ENCODE peak calls at places on chromosomes 13 and 19, in eight cellular contexts. P, Y, F, H, C, Q, R and M are unnamed samples.
A peak's percentile ranks its signal among the peaks of the same experiment; 100 is the strongest.

GRCh38 chr19:32343550-32344262 is 1.7 kb upstream of the ZNF507 start:
- DNase-seq in P (no peak), Y (no peak), C (no peak), H (no peak), F (no peak), R (no peak), Q (no peak), M (no peak)

GRCh38 chr19:8615813-8616596 is 5.5 kb upstream of the ADAMTS10 start:
- DNase-seq in R (peak; percentile 61), H (peak; percentile 59), C (peak; percentile 77), Q (peak; percentile 40), P (peak; percentile 51), Y (no peak), F (peak; percentile 56), M (no peak)

GRCh38 chr19:21824679-21825078 is 11.3 kb downstream of the ZNF43 start:
- DNase-seq in Q (no peak), C (no peak), F (no peak), R (no peak), H (no peak), P (no peak), Y (no peak), M (no peak)

GRCh38 chr19:55259540-55260210 is 858 bp upstream of the PPP6R1 start:
- DNase-seq in Y (no peak), R (peak; percentile 47), F (peak; percentile 34), P (no peak), H (no peak), C (peak; percentile 17), Q (no peak), M (no peak)

GRCh38 chr13:112689498-112690241 is at the start of gene ATP11A:
- DNase-seq in H (peak; percentile 70), C (peak; percentile 87), R (peak; percentile 96), Q (peak; percentile 78), P (peak; percentile 62), F (peak; percentile 94), Y (peak; percentile 69), M (peak; percentile 48)

GRCh38 chr19:18292460-18292809 is 11.0 kb upstream of the JUND start:
- DNase-seq in F (no peak), Y (no peak), H (no peak), R (no peak), C (peak; percentile 52), P (no peak), Q (no peak), M (no peak)

GRCh38 chr13:96238861-96239260 is 149.0 kb downstream of the HS6ST3 start:
- DNase-seq in P (no peak), Q (no peak), F (no peak), H (no peak), R (no peak), C (no peak), Y (no peak), M (no peak)

GRCh38 chr19:13964776-13965175 is 12.5 kb downstream of the DCAF15 start:
- DNase-seq in F (no peak), R (no peak), H (no peak), Y (no peak), Q (no peak), P (no peak), C (no peak), M (no peak)

GRCh38 chr13:44141213-44141724 is 232.4 kb upstream of the SERP2 start:
- DNase-seq in Q (no peak), F (no peak), C (peak; percentile 10), H (no peak), R (no peak), Y (no peak), P (no peak), M (no peak)

GRCh38 chr19:2739602-2740313 is at the start of gene SLC39A3:
- DNase-seq in F (peak; percentile 100), R (peak; percentile 98), P (peak; percentile 99), Y (peak; percentile 96), Q (peak; percentile 99), C (peak; percentile 100), H (peak; percentile 99), M (peak; percentile 98)

GRCh38 chr19:8451885-8452284 is 7.1 kb downstream of the HNRNPM start:
- DNase-seq in C (no peak), P (no peak), Q (no peak), H (no peak), Y (no peak), F (no peak), R (no peak), M (no peak)

GRCh38 chr19:29596885-29597525 is 9.1 kb upstream of the POP4 start:
- DNase-seq in Q (no peak), F (no peak), H (no peak), R (no peak), P (no peak), C (no peak), Y (no peak), M (no peak)

GRCh38 chr13:35144496-35144895 is 202.4 kb downstream of the NBEA start:
- DNase-seq in F (no peak), R (no peak), Y (no peak), H (no peak), P (no peak), C (no peak), Q (no peak), M (no peak)

GRCh38 chr19:31553112-31553843 is 204.0 kb upstream of the TSHZ3 start:
- DNase-seq in C (no peak), H (no peak), F (no peak), Y (no peak), P (no peak), R (no peak), Q (no peak), M (no peak)

GRCh38 chr13:85386424-85386823 is 412.8 kb downstream of the SLITRK6 start:
- DNase-seq in C (no peak), P (no peak), F (no peak), R (no peak), Y (no peak), H (no peak), Q (no peak), M (no peak)

GRCh38 chr19:56314018-56314583 is 538 bp downstream of the ZSCAN5A start:
- DNase-seq in Q (no peak), Y (no peak), F (no peak), P (no peak), H (no peak), C (no peak), R (no peak), M (peak; percentile 13)

GRCh38 chr13:39452834-39453233 is 150.2 kb downstream of the LHFPL6 start:
- DNase-seq in Y (no peak), P (no peak), R (no peak), Q (no peak), F (no peak), H (no peak), C (no peak), M (no peak)

GRCh38 chr19:50912727-50913716 is 1.8 kb upstream of the KLK4 start:
- DNase-seq in Q (no peak), C (peak; percentile 61), F (no peak), R (no peak), P (no peak), H (peak; percentile 29), Y (peak; percentile 21), M (no peak)

GRCh38 chr19:10551698-10552301 is 8.1 kb downstream of the ATG4D start:
- DNase-seq in R (no peak), Y (no peak), P (peak; percentile 46), H (no peak), F (peak; percentile 52), C (peak; percentile 65), Q (no peak), M (no peak)

GRCh38 chr13:113029487-113030258 is 60.7 kb downstream of the MCF2L start:
- DNase-seq in Q (peak; percentile 17), R (no peak), H (peak; percentile 50), C (peak; percentile 65), F (peak; percentile 44), P (peak; percentile 12), Y (peak; percentile 7), M (no peak)

GRCh38 chr19:24140099-24140498 is 53.1 kb downstream of the ZNF254 start:
- DNase-seq in H (no peak), C (no peak), F (no peak), R (no peak), P (no peak), Q (no peak), Y (no peak), M (no peak)

GRCh38 chr19:17234911-17235617 is 9.0 kb downstream of the OCEL1 start:
- DNase-seq in Y (peak; percentile 46), C (peak; percentile 80), P (peak; percentile 32), F (peak; percentile 63), Q (peak; percentile 37), R (peak; percentile 43), H (peak; percentile 62), M (no peak)

GRCh38 chr19:50500060-50500752 is 10.8 kb downstream of the JOSD2 start:
- DNase-seq in Y (no peak), Q (no peak), C (no peak), P (no peak), H (no peak), R (peak; percentile 90), F (no peak), M (no peak)

GRCh38 chr19:6519289-6519688 is 11.5 kb upstream of the TNFSF9 start:
- DNase-seq in R (no peak), F (no peak), Y (no peak), Q (no peak), C (no peak), P (no peak), H (no peak), M (no peak)

GRCh38 chr13:46170268-46170667 is 11.7 kb downstream of the LCP1 start:
- DNase-seq in F (peak; percentile 24), R (no peak), C (no peak), Y (no peak), P (no peak), Q (no peak), H (no peak), M (no peak)